ENCODE peak calls at places on chromosome 7, in six cellular contexts. T, U, X, Q, W and O are unnamed samples.

GRCh38 chr7:6250364-6250833 is 22.0 kb downstream of the CYTH3 start:
- DNase-seq in T (no peak), U (no peak), X (no peak), Q (no peak), W (no peak), O (no peak)

GRCh38 chr7:44162785-44163395 is 21.8 kb upstream of the MYL7 start:
- DNase-seq in T (no peak), U (no peak), X (no peak), Q (no peak), W (no peak), O (no peak)

GRCh38 chr7:30988346-30989005 is 24.7 kb downstream of the GHRHR start:
- DNase-seq in T (no peak), U (no peak), X (no peak), Q (peak; percentile 23), W (no peak), O (no peak)

GRCh38 chr7:1227814-1228534 is 4.7 kb upstream of the UNCX start:
- DNase-seq in T (peak; percentile 43), U (no peak), X (no peak), Q (no peak), W (no peak), O (no peak)

GRCh38 chr7:46569117-46569433 is 648.0 kb upstream of the IGFBP3 start:
- DNase-seq in T (peak; percentile 36), U (no peak), X (no peak), Q (no peak), W (no peak), O (no peak)

GRCh38 chr7:131027287-131027773 is 293.3 kb upstream of the KLF14 start:
- DNase-seq in T (no peak), U (no peak), X (no peak), Q (peak; percentile 38), W (peak; percentile 51), O (no peak)

GRCh38 chr7:92740713-92741126 is 95.7 kb downstream of the CDK6 start:
- DNase-seq in T (no peak), U (no peak), X (no peak), Q (no peak), W (no peak), O (peak; percentile 84)

GRCh38 chr7:7433736-7434260 is 101.9 kb downstream of the COL28A1 start:
- DNase-seq in T (no peak), U (no peak), X (no peak), Q (no peak), W (no peak), O (no peak)

GRCh38 chr7:76223286-76223972 is 21.7 kb downstream of the SRRM3 start:
- DNase-seq in T (no peak), U (no peak), X (no peak), Q (no peak), W (no peak), O (no peak)

GRCh38 chr7:127392182-127392565 is 334 bp downstream of the ZNF800 start:
- DNase-seq in T (peak; percentile 69), U (peak; percentile 95), X (no peak), Q (no peak), W (peak; percentile 27), O (peak; percentile 56)

GRCh38 chr7:149854611-149855367 is 16.6 kb downstream of the ZNF862 start:
- DNase-seq in T (peak; percentile 27), U (no peak), X (peak; percentile 36), Q (peak; percentile 75), W (no peak), O (peak; percentile 61)

GRCh38 chr7:28142650-28143049 is 37.9 kb downstream of the JAZF1 start:
- DNase-seq in T (no peak), U (no peak), X (no peak), Q (no peak), W (no peak), O (no peak)

GRCh38 chr7:1124816-1125602 is 35.0 kb downstream of the ZFAND2A start:
- DNase-seq in T (no peak), U (peak; percentile 67), X (no peak), Q (no peak), W (no peak), O (no peak)

GRCh38 chr7:112112822-112113255 is 93.4 kb downstream of the DOCK4 start:
- DNase-seq in T (no peak), U (no peak), X (no peak), Q (peak; percentile 36), W (peak; percentile 57), O (peak; percentile 54)

GRCh38 chr7:13742126-13742525 is 247.3 kb downstream of the ETV1 start:
- DNase-seq in T (no peak), U (no peak), X (peak; percentile 8), Q (no peak), W (no peak), O (peak; percentile 76)

GRCh38 chr7:11985376-11985775 is 153.4 kb upstream of the THSD7A start:
- DNase-seq in T (no peak), U (no peak), X (no peak), Q (no peak), W (no peak), O (no peak)

GRCh38 chr7:87287738-87288341 is 57.6 kb upstream of the CROT start:
- DNase-seq in T (no peak), U (no peak), X (no peak), Q (no peak), W (no peak), O (no peak)

GRCh38 chr7:97272237-97272975 is 154.9 kb downstream of the SDHAF3 start:
- DNase-seq in T (no peak), U (no peak), X (no peak), Q (no peak), W (no peak), O (no peak)

GRCh38 chr7:70466725-70467364 is 665.1 kb upstream of the GALNT17 start:
- DNase-seq in T (no peak), U (no peak), X (no peak), Q (no peak), W (no peak), O (no peak)

GRCh38 chr7:1247527-1248041 is 14.9 kb downstream of the UNCX start:
- DNase-seq in T (peak; percentile 66), U (no peak), X (no peak), Q (no peak), W (no peak), O (no peak)

GRCh38 chr7:110007316-110007910 is 1083.5 kb upstream of the LRRN3 start:
- DNase-seq in T (no peak), U (no peak), X (no peak), Q (no peak), W (no peak), O (no peak)

GRCh38 chr7:109997837-109998236 is 1093.1 kb upstream of the LRRN3 start:
- DNase-seq in T (no peak), U (no peak), X (no peak), Q (no peak), W (no peak), O (no peak)

GRCh38 chr7:110001254-110001938 is 1089.5 kb upstream of the LRRN3 start:
- DNase-seq in T (no peak), U (no peak), X (no peak), Q (no peak), W (no peak), O (no peak)

GRCh38 chr7:110003827-110004226 is 1087.1 kb upstream of the LRRN3 start:
- DNase-seq in T (no peak), U (no peak), X (no peak), Q (no peak), W (no peak), O (no peak)
- TF ChIP-seq CTCF in T (no peak), U (no peak), X (no peak), Q (no peak), W (no peak), O (no peak)

GRCh38 chr7:27128034-27128433 is 2.5 kb downstream of the HOXA4 start:
- DNase-seq in T (no peak), U (no peak), X (no peak), Q (no peak), W (no peak), O (peak; percentile 76)

GRCh38 chr7:27130540-27131389 is at the start of gene HOXA4:
- DNase-seq in T (peak; percentile 96), U (peak; percentile 91), X (no peak), Q (peak; percentile 88), W (peak; percentile 92), O (peak; percentile 92)

GRCh38 chr7:27128776-27129728 is 1.5 kb downstream of the HOXA4 start:
- DNase-seq in T (peak; percentile 48), U (no peak), X (no peak), Q (no peak), W (no peak), O (no peak)

GRCh38 chr7:27131390-27131819 is 848 bp upstream of the HOXA4 start:
- DNase-seq in T (no peak), U (no peak), X (no peak), Q (no peak), W (no peak), O (no peak)

DNA sequence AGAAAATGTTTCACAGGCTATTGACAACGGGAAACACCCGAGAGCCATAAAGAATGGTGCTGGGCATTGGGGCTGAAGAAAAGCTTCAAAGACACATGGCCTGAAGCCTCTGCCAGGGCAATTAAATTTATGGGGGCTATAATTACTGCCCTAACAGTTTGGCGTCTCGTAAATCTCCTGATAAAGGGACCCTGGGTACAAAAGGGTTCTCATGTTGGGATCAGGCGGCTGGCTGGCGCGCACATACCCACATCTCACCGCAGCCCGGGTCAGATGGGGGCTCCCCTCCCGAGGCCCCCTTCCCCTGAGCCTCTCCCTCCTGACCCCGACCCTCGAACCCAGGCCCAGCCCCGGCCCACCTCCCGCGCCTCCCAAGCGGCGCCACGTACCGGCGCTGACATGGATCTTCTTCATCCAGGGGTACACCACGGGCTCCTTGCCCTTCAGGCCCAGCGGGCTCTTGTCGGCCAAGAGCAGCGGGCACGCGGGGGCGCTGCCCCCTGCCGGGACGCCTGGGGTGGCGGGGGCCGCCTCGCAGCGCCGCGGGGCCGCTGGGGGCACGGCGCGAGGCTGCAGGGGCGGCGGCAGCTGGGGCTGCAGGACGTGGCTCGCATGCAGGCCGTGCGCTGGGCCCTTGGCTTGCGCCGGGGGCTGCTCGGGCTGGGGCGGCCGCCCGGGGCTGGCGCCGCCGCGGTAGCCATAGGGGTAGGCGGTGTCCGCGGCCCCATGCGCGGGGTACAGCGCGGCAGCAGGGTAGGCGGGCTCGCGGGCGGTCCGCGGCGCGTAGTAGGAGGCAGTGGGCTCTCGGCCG is 623 bp downstream of the HOXA4 start:
- DNase-seq in T (peak; percentile 75), U (no peak), X (no peak), Q (no peak), W (no peak), O (no peak)
- TF ChIP-seq CTCF in T (no peak), U (no peak), X (no peak), Q (no peak), W (peak; percentile 26), O (no peak)

GRCh38 chr7:140304071-140304799 is 94.1 kb downstream of the SLC37A3 start:
- DNase-seq in T (no peak), U (no peak), X (no peak), Q (no peak), W (no peak), O (peak; percentile 12)
- TF ChIP-seq CTCF in T (no peak), U (peak; percentile 54), X (peak; percentile 23), Q (no peak), W (no peak), O (no peak)

DNA sequence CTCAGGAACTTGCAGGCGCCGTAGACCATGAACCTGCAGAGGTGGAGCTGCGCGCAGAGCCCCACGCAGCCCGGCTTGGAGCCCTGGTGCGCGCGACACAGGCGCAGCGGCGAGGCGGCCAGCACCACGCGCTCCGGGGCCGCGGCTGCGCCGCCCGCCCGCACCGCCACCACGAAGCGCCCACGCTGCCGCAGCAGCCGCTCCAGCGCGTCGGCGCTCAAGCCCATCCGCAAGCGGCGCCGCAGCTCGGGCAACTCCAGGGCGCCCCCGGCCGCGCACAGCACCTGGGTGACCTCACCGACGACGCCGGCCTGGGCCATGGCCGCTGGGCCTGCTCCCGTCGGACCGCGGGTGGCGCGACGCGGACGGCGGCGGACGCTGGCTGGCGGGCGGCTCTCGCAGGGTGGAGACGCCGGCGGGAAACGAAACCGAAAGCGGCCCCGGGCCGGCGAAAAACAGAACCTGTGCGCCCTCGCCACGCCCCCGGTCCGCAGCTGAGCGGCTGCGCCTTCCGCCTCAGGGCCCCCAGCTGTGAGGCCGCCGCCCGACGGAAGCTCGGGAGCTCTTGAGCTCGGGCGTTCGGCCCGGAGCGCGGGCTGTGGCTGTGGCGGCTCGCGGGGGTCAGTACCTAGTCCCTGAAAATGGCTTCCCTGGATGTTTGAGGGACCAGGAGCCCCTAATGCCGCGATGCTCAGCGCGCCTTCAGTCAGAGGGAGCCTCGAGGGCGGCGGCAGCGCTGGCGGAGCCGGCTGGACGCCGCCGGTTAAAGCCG is at the start of gene PARP12:
- DNase-seq in T (peak; percentile 76), U (peak; percentile 99), X (no peak), Q (peak; percentile 87), W (peak; percentile 83), O (peak; percentile 85)
- TF ChIP-seq CTCF in T (no peak), U (peak; percentile 30), X (no peak), Q (no peak), W (no peak), O (no peak)